ENCODE peak calls at places on chromosomes 11 and 22, in five cellular contexts. R, P, D, V and K are unnamed samples.
A peak's percentile ranks its signal among the peaks of the same experiment; 100 is the strongest.

GRCh38 chr11:102446606-102447005 is 6.0 kb downstream of the TMEM123 start:
- DNase-seq in V (no peak), D (peak; percentile 83), R (no peak), P (peak; percentile 81), K (no peak)

GRCh38 chr11:43756575-43756974 is 76.0 kb downstream of the HSD17B12 start:
- DNase-seq in V (no peak), D (peak; percentile 23), R (no peak), P (peak; percentile 88), K (no peak)

GRCh38 chr11:2269601-2270321 is 627 bp downstream of the ASCL2 start:
- DNase-seq in P (peak; percentile 86), V (peak; percentile 78), D (no peak), R (peak; percentile 76), K (no peak)

GRCh38 chr22:36612458-36612857 is 83.5 kb upstream of the EIF3D start:
- DNase-seq in V (no peak), D (peak; percentile 38), P (peak; percentile 78), R (no peak), K (no peak)

GRCh38 chr11:104033134-104033533 is 3.3 kb upstream of the DDI1 start:
- DNase-seq in P (peak; percentile 46), D (peak; percentile 60), V (no peak), R (no peak), K (no peak)

GRCh38 chr11:109522116-109522755 is 100.2 kb downstream of the C11orf87 start:
- DNase-seq in P (no peak), R (no peak), D (no peak), V (no peak), K (no peak)

GRCh38 chr11:20022363-20023081 is 137.8 kb downstream of the DBX1 start:
- DNase-seq in D (no peak), R (peak; percentile 70), P (no peak), V (peak; percentile 91), K (no peak)

GRCh38 chr11:130826572-130826971 is 89.7 kb downstream of the SNX19 start:
- DNase-seq in V (no peak), P (no peak), D (no peak), R (no peak), K (no peak)

GRCh38 chr22:48835364-48835763 is 992.3 kb downstream of the BRD1 start:
- DNase-seq in R (no peak), P (no peak), D (no peak), V (no peak), K (no peak)

GRCh38 chr11:73464347-73464746 is 88.1 kb downstream of the RELT start:
- DNase-seq in R (no peak), D (no peak), V (peak; percentile 24), P (no peak), K (no peak)

GRCh38 chr22:37784829-37785495 is 22.8 kb upstream of the GCAT start:
- DNase-seq in P (peak; percentile 19), D (no peak), R (no peak), V (no peak), K (no peak)

GRCh38 chr11:122264121-122264520 is 148.1 kb upstream of the BLID start:
- DNase-seq in R (no peak), P (no peak), D (no peak), V (no peak), K (no peak)

GRCh38 chr22:45537734-45538181 is 35.1 kb downstream of the FBLN1 start:
- DNase-seq in V (no peak), D (peak; percentile 78), R (no peak), P (peak; percentile 96), K (no peak)

GRCh38 chr11:19374189-19374588 is 133.4 kb upstream of the E2F8 start:
- DNase-seq in P (peak; percentile 89), D (peak; percentile 98), R (no peak), V (no peak), K (no peak)

DNA sequence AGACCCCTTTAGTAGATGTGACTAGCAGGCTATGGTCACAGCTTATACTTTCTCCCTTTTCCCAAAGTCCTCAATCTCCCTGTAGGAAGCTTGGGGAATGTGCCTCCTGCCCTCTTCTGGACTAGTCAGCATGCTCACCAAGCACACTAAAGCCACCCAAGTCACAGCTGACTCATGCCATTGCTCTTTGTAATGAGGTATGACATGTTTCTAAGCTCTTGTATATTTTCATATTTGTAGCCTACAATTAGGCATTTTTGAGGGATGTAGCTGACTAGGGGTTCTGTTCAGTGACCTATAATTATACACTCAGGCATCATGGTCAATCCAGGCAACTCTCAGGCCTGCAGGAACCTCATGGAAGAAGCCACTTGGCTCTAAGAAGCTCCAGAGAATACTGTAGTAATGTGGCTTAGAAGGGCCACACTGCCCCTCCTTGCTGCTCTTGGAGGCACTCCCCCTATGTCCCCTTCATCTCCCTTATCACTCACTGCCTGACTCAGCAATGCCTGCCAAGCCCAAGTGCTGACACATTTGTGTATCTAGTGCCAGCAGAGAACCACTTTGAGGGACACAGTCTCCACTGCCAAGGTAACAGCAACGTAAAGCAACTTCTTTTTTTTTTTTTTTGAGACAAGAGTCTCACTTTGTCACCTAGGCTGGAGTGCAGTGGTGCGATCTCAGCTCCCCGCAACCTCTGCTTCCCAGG is 86.2 kb downstream of the RPL27A start:
- DNase-seq in V (no peak), D (peak; percentile 91), R (no peak), P (peak; percentile 90), K (no peak)
- TF ChIP-seq CTCF in V (peak; percentile 48), D (peak; percentile 71), R (no peak), P (peak; percentile 53), K (peak; percentile 72)

GRCh38 chr11:107609384-107610218 is 18.7 kb downstream of the ELMOD1 start:
- DNase-seq in V (peak; percentile 71), P (no peak), D (no peak), R (no peak), K (no peak)

GRCh38 chr11:107608809-107609208 is 17.9 kb downstream of the ELMOD1 start:
- DNase-seq in V (no peak), D (no peak), R (no peak), P (no peak), K (no peak)

DNA sequence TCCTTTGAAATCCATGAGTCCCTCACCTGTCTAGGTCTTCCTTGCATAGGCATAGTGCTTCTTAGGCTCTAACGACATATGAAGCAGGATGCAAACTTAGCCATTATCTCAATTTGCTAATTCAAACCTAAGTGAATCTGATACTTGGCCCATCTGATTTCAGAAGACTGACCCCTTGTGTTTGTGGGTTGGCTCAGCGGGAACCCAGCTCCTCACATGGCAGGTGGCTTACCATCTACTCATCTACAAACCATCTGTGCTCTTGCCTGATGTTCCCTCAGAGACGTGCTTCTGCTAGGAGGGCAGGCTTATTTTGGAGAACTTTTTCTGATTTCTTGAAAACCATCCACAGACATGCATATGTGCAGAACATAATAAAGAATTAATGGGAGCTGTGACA is 15.2 kb downstream of the ELMOD1 start:
- DNase-seq in R (no peak), P (peak; percentile 17), D (no peak), V (peak; percentile 59), K (no peak)
- TF ChIP-seq CTCF in R (peak; percentile 29), P (no peak), D (peak; percentile 6), V (peak; percentile 57), K (peak; percentile 18)

GRCh38 chr11:100978442-100978841 is 151.2 kb downstream of the PGR start:
- DNase-seq in R (no peak), V (peak; percentile 76), D (no peak), P (no peak), K (no peak)

GRCh38 chr11:100984668-100985067 is 144.9 kb downstream of the PGR start:
- DNase-seq in R (no peak), V (no peak), D (no peak), P (no peak), K (no peak)

GRCh38 chr11:100981196-100981824 is 148.3 kb downstream of the PGR start:
- DNase-seq in D (no peak), R (no peak), V (no peak), P (no peak), K (no peak)

GRCh38 chr11:100978942-100979341 is 150.7 kb downstream of the PGR start:
- DNase-seq in R (no peak), V (no peak), D (no peak), P (no peak), K (no peak)

DNA sequence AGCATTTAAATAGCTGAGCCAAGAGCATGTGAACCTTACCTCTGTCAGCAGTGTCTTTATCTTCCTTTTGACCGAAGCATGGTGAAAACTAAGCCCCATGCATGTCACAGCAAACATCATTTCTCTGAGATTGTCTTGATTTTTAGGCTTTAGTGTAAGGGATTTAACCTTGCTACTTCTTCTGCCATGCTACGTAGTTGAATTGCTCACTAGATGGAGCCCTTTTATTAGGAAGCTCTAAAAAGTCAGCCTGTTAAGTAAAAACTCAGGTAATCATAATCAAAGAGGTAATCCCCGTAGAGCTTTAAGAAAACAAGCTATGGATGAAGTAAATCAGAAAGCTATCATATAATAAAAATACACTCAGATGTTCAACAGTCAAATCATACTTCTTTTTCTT is 149.5 kb downstream of the PGR start:
- DNase-seq in V (peak; percentile 60), P (no peak), D (peak; percentile 11), R (no peak), K (no peak)
- TF ChIP-seq CTCF in V (peak; percentile 67), P (peak; percentile 23), D (peak; percentile 49), R (peak; percentile 14), K (peak; percentile 73)

GRCh38 chr11:61776561-61777075 is 15.8 kb downstream of the TMEM258 start:
- DNase-seq in D (peak; percentile 54), R (peak; percentile 89), V (peak; percentile 85), P (peak; percentile 100), K (peak; percentile 77)
- TF ChIP-seq CTCF in D (peak; percentile 94), R (peak; percentile 89), V (peak; percentile 84), P (peak; percentile 80), K (peak; percentile 80)

DNA sequence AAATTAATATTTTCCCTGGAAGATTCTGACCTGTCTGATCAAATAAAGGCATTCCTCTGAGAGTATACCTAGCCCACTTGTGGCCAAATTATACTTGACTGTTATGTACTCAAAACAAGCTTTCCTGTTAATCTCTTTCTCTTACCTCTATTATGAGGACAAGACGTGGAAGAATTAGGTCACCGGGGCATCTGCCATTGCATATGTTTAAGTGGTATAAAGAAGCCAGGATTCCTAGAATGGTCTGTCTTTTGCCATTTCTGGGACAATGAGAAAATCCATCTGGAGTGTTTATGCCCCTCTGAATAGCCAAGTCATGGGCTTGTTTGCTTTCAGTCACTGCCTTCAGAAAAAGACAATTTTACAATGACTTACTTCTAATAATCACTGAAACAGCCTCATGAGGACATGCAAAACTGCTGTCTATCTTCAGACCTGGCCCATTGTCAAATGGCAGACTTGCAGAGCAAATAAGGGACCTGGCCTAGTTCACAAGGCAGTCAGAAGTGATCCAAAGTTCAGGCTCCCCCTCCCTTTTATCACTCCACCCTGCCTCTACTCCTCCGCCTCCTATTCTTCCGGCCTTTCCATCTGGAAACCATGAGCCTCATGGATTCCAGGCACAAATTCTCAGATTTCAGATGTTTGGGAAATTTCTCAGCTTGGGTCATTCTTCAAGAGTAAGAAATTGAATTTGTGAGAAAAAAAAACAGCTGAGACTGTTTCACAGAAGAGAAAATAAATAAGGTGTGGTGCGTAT is 128.1 kb upstream of the LDLRAD3 start:
- DNase-seq in V (no peak), R (no peak), P (no peak), D (no peak), K (no peak)
- TF ChIP-seq CTCF in V (no peak), R (no peak), P (no peak), D (no peak), K (no peak)